ENCODE peak calls at places on chromosome 1, in six cellular contexts. D is lower leg skin, U is fibroblast of the aortic adventitia, V is colonic mucosa, G is BJ, L is IMR-90. Y is an unnamed sample.

GRCh38 chr1:230067441-230067870 is 418 bp downstream of the GALNT2 start:
- DNase-seq in V (peak; percentile 53), L (no peak), U (peak; percentile 42), G (no peak), D (peak; percentile 87), Y (peak; percentile 66)

GRCh38 chr1:3462356-3463012 is 8.0 kb downstream of the ARHGEF16 start:
- DNase-seq in L (no peak), D (no peak), V (no peak), G (no peak), U (no peak), Y (no peak)

GRCh38 chr1:10900691-10901090 is 104.2 kb upstream of the CASZ1 start:
- DNase-seq in G (no peak), V (peak; percentile 27), D (no peak), L (no peak), U (peak; percentile 12), Y (no peak)

GRCh38 chr1:240687820-240688219 is 75.9 kb upstream of the GREM2 start:
- DNase-seq in U (no peak), G (no peak), V (no peak), D (no peak), L (no peak), Y (no peak)

GRCh38 chr1:55081188-55081904 is 42.0 kb downstream of the PCSK9 start:
- DNase-seq in U (peak; percentile 70), L (peak; percentile 84), V (no peak), D (no peak), G (no peak), Y (peak; percentile 74)

GRCh38 chr1:48207131-48207530 is 15.4 kb upstream of the SLC5A9 start:
- DNase-seq in V (no peak), G (no peak), D (peak; percentile 76), L (no peak), U (no peak), Y (no peak)

GRCh38 chr1:202644219-202645096 is 65.8 kb downstream of the SYT2 start:
- DNase-seq in D (no peak), L (no peak), V (no peak), U (no peak), G (no peak), Y (no peak)

GRCh38 chr1:54989473-54989872 is 9.0 kb downstream of the TMEM61 start:
- DNase-seq in L (no peak), D (no peak), V (peak; percentile 74), U (no peak), G (no peak), Y (no peak)

GRCh38 chr1:111618953-111619634 is 495 bp upstream of the RAP1A start:
- DNase-seq in U (no peak), G (no peak), L (no peak), V (no peak), D (no peak), Y (no peak)

GRCh38 chr1:181318858-181319235 is 164.5 kb upstream of the CACNA1E start:
- DNase-seq in V (no peak), U (peak; percentile 9), D (no peak), G (no peak), L (peak; percentile 4), Y (no peak)
- H3K4me3 ChIP-seq in V (no peak overlapping the region), U (no peak overlapping the region), D (no peak overlapping the region), G (no peak overlapping the region), L (no peak overlapping the region), Y (no peak overlapping the region)

GRCh38 chr1:235617140-235617539 is 32.4 kb downstream of the GNG4 start:
- DNase-seq in D (no peak), V (no peak), L (no peak), U (no peak), G (no peak), Y (no peak)

GRCh38 chr1:235612761-235613160 is 36.8 kb downstream of the GNG4 start:
- DNase-seq in V (no peak), U (no peak), G (no peak), L (no peak), D (no peak), Y (no peak)

GRCh38 chr1:235613617-235614016 is 36.0 kb downstream of the GNG4 start:
- DNase-seq in G (no peak), D (no peak), L (no peak), V (peak; percentile 35), U (no peak), Y (no peak)

GRCh38 chr1:235614442-235614954 is 35.1 kb downstream of the GNG4 start:
- DNase-seq in V (no peak), D (no peak), U (no peak), G (no peak), L (no peak), Y (no peak)

DNA sequence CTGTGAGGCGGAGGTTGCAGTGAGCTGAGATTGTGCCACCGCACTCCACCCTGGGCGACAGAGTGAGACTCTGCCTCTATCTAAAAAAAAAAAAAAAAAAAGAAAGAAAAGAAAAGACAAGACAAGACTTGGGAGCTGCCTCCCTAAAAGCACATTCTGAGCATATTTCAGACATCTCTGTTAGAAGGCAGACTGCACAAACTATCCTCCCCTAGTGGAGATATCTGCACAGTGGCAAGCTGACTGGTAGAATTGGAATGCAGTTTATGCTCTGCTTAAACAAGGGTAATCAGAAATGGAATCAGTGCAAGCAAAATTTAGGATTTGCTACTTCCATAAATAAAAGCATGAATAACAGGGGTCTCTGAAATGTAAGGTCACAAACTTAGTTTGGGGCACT is 31.8 kb downstream of the GNG4 start:
- DNase-seq in G (no peak), U (peak; percentile 60), L (peak; percentile 77), V (no peak), D (no peak), Y (peak; percentile 49)
- TF ChIP-seq CTCF in G (peak; percentile 79), U (peak; percentile 59), L (peak; percentile 56), V (no peak), D (no peak), Y (peak; percentile 67)

GRCh38 chr1:91505086-91505485 is 4.4 kb downstream of the CDC7 start:
- DNase-seq in G (no peak), U (no peak), V (no peak), D (no peak), L (no peak), Y (no peak)
- H3K4me3 ChIP-seq in G (no peak overlapping the region), U (no peak overlapping the region), V (no peak overlapping the region), D (no peak overlapping the region), L (no peak overlapping the region), Y (no peak overlapping the region)

DNA sequence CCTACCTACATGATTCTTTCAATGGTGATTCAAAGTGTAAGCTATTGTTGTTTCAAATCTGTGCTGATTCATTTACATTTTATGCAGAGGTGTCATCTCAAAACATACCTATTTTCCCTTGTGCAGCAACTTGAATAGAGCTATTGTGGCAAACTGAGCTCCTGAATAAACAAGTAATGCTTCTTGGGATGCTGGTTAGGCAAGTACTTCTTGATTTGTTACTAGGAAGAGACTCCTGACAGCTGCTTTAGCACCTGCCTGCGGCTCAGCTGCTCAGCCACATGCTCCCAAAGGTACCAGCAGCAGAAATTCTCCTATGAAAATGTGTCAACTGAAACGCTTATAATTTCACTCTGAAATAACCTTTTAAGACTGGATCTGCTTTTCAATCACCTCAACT is 352.3 kb downstream of the RYR2 start:
- DNase-seq in D (no peak), G (no peak), V (no peak), L (no peak), U (no peak), Y (no peak)
- TF ChIP-seq CTCF in D (no peak), G (no peak), V (no peak), L (no peak), U (no peak), Y (no peak)

GRCh38 chr1:224861317-224861716 is 68.2 kb upstream of the DNAH14 start:
- DNase-seq in D (no peak), V (no peak), L (no peak), U (no peak), G (no peak), Y (no peak)

GRCh38 chr1:224860488-224860887 is 69.0 kb upstream of the DNAH14 start:
- DNase-seq in V (no peak), D (no peak), L (no peak), G (no peak), U (no peak), Y (no peak)

GRCh38 chr1:224864006-224864405 is 65.5 kb upstream of the DNAH14 start:
- DNase-seq in V (no peak), G (no peak), U (peak; percentile 35), L (peak; percentile 7), D (no peak), Y (peak; percentile 66)

GRCh38 chr1:224856973-224857372 is 72.5 kb upstream of the DNAH14 start:
- DNase-seq in L (no peak), V (no peak), U (no peak), G (no peak), D (no peak), Y (no peak)

DNA sequence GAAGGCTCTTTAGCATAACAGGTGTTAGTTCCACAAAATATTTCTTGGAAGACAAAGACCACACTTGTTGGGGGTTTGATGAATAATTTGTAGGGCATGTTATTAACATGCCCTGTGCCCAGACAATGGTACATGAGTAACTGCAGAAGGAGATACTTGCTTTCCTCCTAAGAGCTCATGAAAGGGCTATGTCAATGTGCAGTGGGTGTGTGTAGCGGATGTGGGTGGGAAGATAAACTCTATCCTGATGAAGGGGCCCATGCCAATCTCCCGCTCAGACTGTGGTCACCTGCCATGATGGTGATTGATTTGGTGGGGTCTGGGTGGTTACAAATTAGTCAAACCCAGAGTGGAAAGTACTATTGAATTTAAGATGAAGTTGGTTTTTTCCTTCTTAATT is 69.8 kb upstream of the DNAH14 start:
- DNase-seq in D (no peak), G (no peak), L (no peak), U (no peak), V (no peak), Y (no peak)
- H3K4me3 ChIP-seq in D (no peak overlapping the region), G (no peak overlapping the region), L (no peak overlapping the region), U (no peak overlapping the region), V (no peak overlapping the region), Y (no peak overlapping the region)

DNA sequence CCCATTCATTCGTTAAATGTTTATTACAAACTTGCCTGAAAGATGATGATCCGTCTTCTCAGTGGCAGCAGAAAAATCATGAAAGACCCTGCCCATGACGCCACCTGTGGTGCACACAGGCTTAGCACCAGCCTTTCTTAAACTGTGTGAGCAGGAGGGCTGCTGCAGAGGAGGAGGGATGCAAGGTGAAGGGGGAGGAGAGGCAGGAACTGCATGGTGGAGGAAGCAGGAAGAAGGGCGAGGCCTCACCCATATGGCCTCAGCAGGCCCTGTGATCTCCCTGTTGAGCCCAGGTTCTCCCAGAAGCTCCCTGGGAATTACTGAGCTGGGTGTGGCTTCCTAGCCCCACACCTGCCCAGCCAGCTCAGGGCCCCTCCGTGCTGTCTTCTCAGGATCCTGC is 25.0 kb upstream of the RD3 start:
- DNase-seq in D (no peak), U (no peak), L (no peak), V (peak; percentile 85), G (no peak), Y (no peak)
- TF ChIP-seq CTCF in D (no peak), U (no peak), L (no peak), V (no peak), G (no peak), Y (no peak)

DNA sequence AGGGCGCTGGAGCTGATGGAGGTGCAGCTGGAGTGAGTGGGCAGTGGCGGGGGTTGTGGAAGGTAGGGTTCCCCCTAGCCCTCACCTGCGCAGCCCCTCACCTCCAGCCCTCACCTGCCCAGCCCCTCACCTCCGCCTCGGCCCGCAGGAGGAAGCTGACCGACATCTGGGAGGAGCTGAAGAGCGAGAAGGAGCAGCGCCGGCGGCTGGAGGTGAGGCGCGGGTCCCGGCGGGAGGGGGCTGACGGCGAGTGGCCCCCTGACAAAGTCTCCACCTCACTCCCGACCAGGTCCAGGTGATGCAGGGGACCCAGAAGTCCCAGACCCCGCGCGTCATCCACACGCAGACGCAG is 2.7 kb downstream of the EVA1B start:
- DNase-seq in G (no peak), U (no peak), D (no peak), L (no peak), V (no peak), Y (no peak)
- H3K4me3 ChIP-seq in G (peak overlapping the region; percentile 81), U (peak overlapping the region; percentile 71), D (no peak overlapping the region), L (no peak overlapping the region), V (peak overlapping the region; percentile 14), Y (peak overlapping the region; percentile 51)

GRCh38 chr1:24385160-24385939 is 28.2 kb downstream of the STPG1 start:
- DNase-seq in U (peak; percentile 70), L (peak; percentile 49), D (peak; percentile 69), G (no peak), V (peak; percentile 40), Y (peak; percentile 67)
- TF ChIP-seq CTCF in U (peak; percentile 45), L (peak; percentile 59), D (no peak), G (peak; percentile 52), V (peak; percentile 27), Y (peak; percentile 49)